ENCODE peak calls at places on chromosome 5, in four cellular contexts. R is LNCaP clone FGC, Y is H9, J is left ventricle myocardium inferior. L is an unnamed sample.

GRCh38 chr5:83026930-83027687 is 50.1 kb downstream of the TMEM167A start:
- DNase-seq in R (no peak), Y (peak), J (no peak), L (no peak)

GRCh38 chr5:141713616-141714309 is 31.7 kb upstream of the ARAP3 start:
- DNase-seq in R (no peak), Y (no peak), J (no peak), L (no peak)

GRCh38 chr5:96909003-96909402 is 26.9 kb upstream of the LNPEP start:
- DNase-seq in R (no peak), Y (no peak), J (no peak), L (no peak)

GRCh38 chr5:147568710-147569109 is 58.8 kb upstream of the DPYSL3 start:
- DNase-seq in R (no peak), Y (peak), J (no peak), L (no peak)

GRCh38 chr5:83472508-83473343 is 1.2 kb downstream of the VCAN start:
- DNase-seq in R (no peak), Y (peak), J (peak), L (peak)

GRCh38 chr5:172733974-172734346 is 37.0 kb downstream of the DUSP1 start:
- DNase-seq in R (no peak), Y (no peak), J (no peak), L (no peak)

GRCh38 chr5:163580516-163580915 is 75.1 kb downstream of the MAT2B start:
- DNase-seq in R (peak), Y (no peak), J (no peak), L (no peak)

GRCh38 chr5:161966544-161966943 is 101.0 kb upstream of the GABRG2 start:
- DNase-seq in R (peak), Y (no peak), J (no peak), L (no peak)

GRCh38 chr5:74693176-74693575 is 8.1 kb downstream of the HEXB start:
- DNase-seq in R (no peak), Y (no peak), J (no peak), L (no peak)

GRCh38 chr5:125595095-125595494 is 828.1 kb upstream of the GRAMD2B start:
- DNase-seq in R (no peak), Y (no peak), J (peak), L (no peak)

GRCh38 chr5:173420108-173420507 is 91.9 kb upstream of the STC2 start:
- DNase-seq in R (peak), Y (no peak), J (no peak), L (no peak)

GRCh38 chr5:27312291-27312690 is 273.9 kb upstream of the CDH9 start:
- DNase-seq in R (no peak), Y (no peak), J (no peak), L (no peak)

GRCh38 chr5:138054863-138055558 is 22.1 kb upstream of the FAM13B start:
- DNase-seq in R (no peak), Y (peak), J (no peak), L (no peak)

GRCh38 chr5:53373420-53374188 is 106.8 kb upstream of the FST start:
- DNase-seq in R (no peak), Y (no peak), J (no peak), L (no peak)

GRCh38 chr5:140800816-140801493 is at the start of gene PCDHA3:
- DNase-seq in R (no peak), Y (no peak), J (no peak), L (no peak)

GRCh38 chr5:55991768-55992486 is 2.8 kb downstream of the IL6ST start:
- DNase-seq in R (no peak), Y (no peak), J (no peak), L (no peak)

GRCh38 chr5:139789845-139790189 is 5.8 kb upstream of the PSD2 start:
- DNase-seq in R (no peak), Y (peak), J (no peak), L (no peak)

GRCh38 chr5:107320851-107321250 is 349.9 kb downstream of the EFNA5 start:
- DNase-seq in R (no peak), Y (no peak), J (no peak), L (no peak)

GRCh38 chr5:52822437-52822836 is 34.7 kb downstream of the ITGA1 start:
- DNase-seq in R (no peak), Y (no peak), J (peak), L (peak)

GRCh38 chr5:136149891-136150290 is 17.2 kb downstream of the SMAD5 start:
- DNase-seq in R (no peak), Y (no peak), J (no peak), L (no peak)

GRCh38 chr5:89613222-89613956 is 730.4 kb upstream of the MEF2C start:
- DNase-seq in R (no peak), Y (no peak), J (no peak), L (no peak)

GRCh38 chr5:167853421-167853820 is 438.0 kb upstream of the WWC1 start:
- DNase-seq in R (no peak), Y (no peak), J (no peak), L (no peak)

GRCh38 chr5:149466457-149466972 is 84.7 kb downstream of the CSNK1A1 start:
- DNase-seq in R (no peak), Y (no peak), J (no peak), L (no peak)

GRCh38 chr5:21810737-21811316 is 1042.3 kb downstream of the CDH12 start:
- DNase-seq in R (no peak), Y (no peak), J (no peak), L (no peak)

GRCh38 chr5:93721511-93721910 is 19.9 kb downstream of the POU5F2 start:
- DNase-seq in R (no peak), Y (no peak), J (no peak), L (no peak)

GRCh38 chr5:125023673-125024072 is 277.2 kb upstream of the ZNF608 start:
- DNase-seq in R (no peak), Y (no peak), J (no peak), L (no peak)

GRCh38 chr5:97164846-97165245 is 18.2 kb downstream of the RIOK2 start:
- DNase-seq in R (no peak), Y (no peak), J (no peak), L (no peak)

GRCh38 chr5:130102375-130102774 is 198.1 kb downstream of the CHSY3 start:
- DNase-seq in R (no peak), Y (no peak), J (no peak), L (no peak)

GRCh38 chr5:140828402-140828737 is 610 bp downstream of the PCDHA6 start:
- DNase-seq in R (no peak), Y (no peak), J (no peak), L (no peak)

GRCh38 chr5:149489605-149490037 is 61.6 kb downstream of the CSNK1A1 start:
- DNase-seq in R (peak), Y (no peak), J (peak), L (no peak)

GRCh38 chr5:76714771-76715483 is 999 bp upstream of the F2R start:
- DNase-seq in R (no peak), Y (peak), J (peak), L (no peak)

GRCh38 chr5:42950091-42950465 is 90.0 kb downstream of the ANXA2R start:
- DNase-seq in R (no peak), Y (no peak), J (no peak), L (no peak)

GRCh38 chr5:142215915-142216681 is 107.5 kb downstream of the NDFIP1 start:
- DNase-seq in R (no peak), Y (no peak), J (peak), L (peak)

GRCh38 chr5:132008163-132008473 is 3.3 kb downstream of the ACSL6 start:
- DNase-seq in R (no peak), Y (no peak), J (no peak), L (peak)
- TF ChIP-seq CTCF in R (no peak), Y (no peak), J (no peak), L (no peak)

GRCh38 chr5:176818391-176819098 is 8.2 kb downstream of the UNC5A start:
- DNase-seq in R (no peak), Y (peak), J (no peak), L (no peak)

GRCh38 chr5:176817369-176817841 is 7.0 kb downstream of the UNC5A start:
- DNase-seq in R (no peak), Y (peak), J (no peak), L (no peak)

GRCh38 chr5:176816791-176817272 is 6.5 kb downstream of the UNC5A start:
- DNase-seq in R (no peak), Y (no peak), J (no peak), L (no peak)

GRCh38 chr5:176819476-176819875 is 9.1 kb downstream of the UNC5A start:
- DNase-seq in R (no peak), Y (peak), J (no peak), L (no peak)

DNA sequence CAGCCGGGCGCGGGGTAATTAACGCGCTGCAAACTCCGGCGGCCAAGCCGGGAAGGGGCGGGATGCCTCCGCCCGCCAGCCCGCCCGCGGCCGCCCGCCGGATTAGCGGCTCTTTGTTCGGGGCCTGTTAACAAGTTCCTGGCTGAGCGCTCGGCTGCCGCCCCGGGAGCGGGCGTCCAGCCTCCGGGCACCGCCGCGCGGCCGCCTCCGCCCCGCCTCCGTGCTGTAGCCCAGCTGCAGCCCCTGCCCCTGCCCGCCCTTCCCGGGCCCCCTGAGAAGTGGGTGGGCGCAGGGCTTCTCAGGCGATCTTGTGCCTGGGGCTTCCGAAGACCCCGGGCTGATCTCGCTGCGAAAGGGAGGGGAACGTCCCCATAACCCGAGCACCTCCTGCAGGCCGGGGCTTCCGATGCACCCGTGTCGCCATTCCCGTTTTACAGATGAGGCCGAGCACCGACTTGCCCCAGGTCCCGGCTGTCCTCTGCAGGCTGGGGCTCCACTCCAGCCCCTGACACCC is 7.6 kb downstream of the UNC5A start:
- DNase-seq in R (no peak), Y (peak), J (no peak), L (no peak)
- TF ChIP-seq CTCF in R (peak), Y (peak), J (peak), L (no peak)

DNA sequence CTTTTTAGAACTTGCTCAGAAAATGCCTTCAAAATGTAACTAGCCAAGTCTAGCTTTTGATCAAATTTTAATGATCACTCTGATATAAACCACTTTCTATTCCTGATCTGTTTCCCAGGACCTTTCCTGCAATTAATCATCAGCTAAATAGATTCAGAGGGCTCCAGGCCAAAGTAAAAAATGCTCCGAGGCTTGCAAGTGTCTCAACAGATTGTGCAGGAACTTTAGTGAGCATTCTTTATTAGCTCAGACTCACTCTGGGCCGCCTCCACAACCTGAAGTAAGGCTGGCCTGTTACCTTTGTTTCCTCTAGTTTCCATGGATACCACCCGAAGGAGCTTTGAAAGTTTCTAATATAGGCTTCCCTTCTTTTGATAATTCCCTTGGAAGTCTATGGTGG is 97.4 kb upstream of the LHFPL2 start:
- DNase-seq in R (no peak), Y (no peak), J (no peak), L (no peak)
- TF ChIP-seq CTCF in R (no peak), Y (no peak), J (no peak), L (no peak)

DNA sequence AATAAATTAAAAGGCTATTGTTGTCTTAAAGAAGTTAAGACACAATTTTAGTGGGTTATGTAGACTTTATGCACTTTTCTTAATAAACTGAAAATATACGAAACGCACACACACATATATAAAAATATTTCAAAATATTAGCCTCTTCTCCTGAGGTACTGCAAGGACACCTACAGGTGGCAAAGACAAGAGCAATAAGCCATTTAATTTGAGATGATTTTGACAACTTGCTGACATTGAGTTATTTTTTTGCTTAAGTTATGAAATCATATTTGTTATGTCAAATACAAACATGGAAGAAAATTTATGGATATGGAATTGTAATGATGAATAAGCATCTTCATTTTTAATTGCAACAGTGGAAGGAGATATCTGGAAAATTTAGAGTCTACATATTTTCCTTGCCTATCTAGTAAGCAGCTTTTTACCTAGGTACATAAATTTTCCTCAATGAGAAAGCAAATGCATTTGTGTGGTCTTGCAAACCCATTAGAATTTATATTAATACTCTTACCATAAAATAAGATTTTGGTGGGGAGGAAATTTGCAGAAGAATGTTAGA is 301.6 kb downstream of the ISL1 start:
- DNase-seq in R (no peak), Y (no peak), J (no peak), L (no peak)
- TF ChIP-seq CTCF in R (peak), Y (peak), J (no peak), L (no peak)

GRCh38 chr5:133611357-133612020 is 852 bp downstream of the FSTL4 start:
- DNase-seq in R (no peak), Y (no peak), J (no peak), L (no peak)

GRCh38 chr5:133613743-133614142 is 1.4 kb upstream of the FSTL4 start:
- DNase-seq in R (no peak), Y (no peak), J (no peak), L (no peak)

GRCh38 chr5:133610489-133611356 is 1.6 kb downstream of the FSTL4 start:
- DNase-seq in R (peak), Y (peak), J (peak), L (peak)

GRCh38 chr5:133613184-133613583 is 843 bp upstream of the FSTL4 start:
- DNase-seq in R (no peak), Y (no peak), J (no peak), L (no peak)

GRCh38 chr5:133612021-133612860 is at the start of gene FSTL4:
- DNase-seq in R (no peak), Y (peak), J (no peak), L (no peak)
- TF ChIP-seq CTCF in R (peak), Y (peak), J (no peak), L (no peak)

GRCh38 chr5:132271251-132272246 is 14.1 kb downstream of the PDLIM4 start:
- DNase-seq in R (no peak), Y (peak), J (no peak), L (no peak)
- TF ChIP-seq CTCF in R (no peak), Y (no peak), J (no peak), L (no peak)

GRCh38 chr5:157651623-157652376 is 438 bp downstream of the SOX30 start:
- DNase-seq in R (no peak), Y (peak), J (peak), L (peak)
- TF ChIP-seq CTCF in R (no peak), Y (peak), J (peak), L (no peak)

DNA sequence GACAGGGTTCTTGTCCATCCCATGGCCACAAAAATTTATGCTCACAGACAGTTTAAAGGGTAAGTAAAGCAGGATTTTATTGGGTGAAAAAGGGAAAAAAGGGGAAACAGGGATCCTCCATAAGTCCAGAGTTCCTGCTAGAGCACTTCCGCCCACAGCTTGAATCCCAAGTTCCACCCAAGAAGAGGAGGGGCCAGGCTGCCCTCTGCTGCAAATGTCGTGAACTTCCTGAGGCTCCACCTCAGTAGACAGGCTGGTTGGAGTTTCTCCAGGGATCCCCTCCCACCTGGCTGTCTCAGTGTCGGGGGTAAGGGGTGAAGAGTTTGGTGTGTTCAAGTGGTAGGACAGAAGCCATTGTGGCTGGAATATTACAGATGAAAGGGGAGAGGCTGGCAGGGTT is 275.0 kb upstream of the SGCD start:
- DNase-seq in R (no peak), Y (peak), J (no peak), L (no peak)
- TF ChIP-seq CTCF in R (no peak), Y (peak), J (peak), L (no peak)